ENCODE peak calls at places on chromosomes 6 and 20, in six cellular contexts. One of them, this sample, is unnamed.

GRCh38 chr6:137045221-137045789 is 540 bp upstream of the IL20RA start:
- DNase-seq in WTC11: no peak
- DNase-seq in skeletal muscle cell: no peak
- DNase-seq in iris pigment epithelial cell: no peak
- DNase-seq in anterior cingulate cortex: no peak
- DNase-seq in dermis blood vessel endothelial cell: no peak
- DNase-seq in this sample: no peak

GRCh38 chr6:161422710-161423109 is 148.8 kb upstream of the AGPAT4 start:
- DNase-seq in WTC11: no peak
- DNase-seq in iris pigment epithelial cell: no peak
- DNase-seq in skeletal muscle cell: no peak
- DNase-seq in dermis blood vessel endothelial cell: no peak
- DNase-seq in anterior cingulate cortex: no peak
- DNase-seq in this sample: no peak

GRCh38 chr6:119683022-119683421 is 333.5 kb upstream of the MAN1A1 start:
- DNase-seq in skeletal muscle cell: no peak
- DNase-seq in anterior cingulate cortex: no peak
- DNase-seq in WTC11: no peak
- DNase-seq in iris pigment epithelial cell: peak; percentile 5
- DNase-seq in dermis blood vessel endothelial cell: no peak
- DNase-seq in this sample: no peak

GRCh38 chr20:37201827-37202162 is 22.4 kb upstream of the MROH8 start:
- DNase-seq in skeletal muscle cell: no peak
- DNase-seq in WTC11: no peak
- DNase-seq in dermis blood vessel endothelial cell: no peak
- DNase-seq in iris pigment epithelial cell: no peak
- DNase-seq in anterior cingulate cortex: no peak
- DNase-seq in this sample: no peak

GRCh38 chr6:137811912-137812553 is 55.0 kb upstream of the TNFAIP3 start:
- DNase-seq in skeletal muscle cell: no peak
- DNase-seq in iris pigment epithelial cell: no peak
- DNase-seq in dermis blood vessel endothelial cell: no peak
- DNase-seq in anterior cingulate cortex: no peak
- DNase-seq in WTC11: no peak
- DNase-seq in this sample: no peak

GRCh38 chr20:9480066-9480465 is 34.3 kb upstream of the LAMP5 start:
- DNase-seq in skeletal muscle cell: no peak
- DNase-seq in dermis blood vessel endothelial cell: no peak
- DNase-seq in WTC11: no peak
- DNase-seq in anterior cingulate cortex: no peak
- DNase-seq in iris pigment epithelial cell: no peak
- DNase-seq in this sample: no peak

GRCh38 chr20:46087161-46087560 is 2.6 kb downstream of the NCOA5 start:
- DNase-seq in iris pigment epithelial cell: peak; percentile 38
- DNase-seq in anterior cingulate cortex: no peak
- DNase-seq in skeletal muscle cell: no peak
- DNase-seq in dermis blood vessel endothelial cell: peak; percentile 46
- DNase-seq in WTC11: no peak
- DNase-seq in this sample: no peak

GRCh38 chr20:50142812-50143211 is 10.7 kb downstream of the PEDS1 start:
- DNase-seq in dermis blood vessel endothelial cell: no peak
- DNase-seq in skeletal muscle cell: no peak
- DNase-seq in iris pigment epithelial cell: no peak
- DNase-seq in anterior cingulate cortex: no peak
- DNase-seq in WTC11: peak; percentile 73
- DNase-seq in this sample: no peak

GRCh38 chr6:106167105-106167814 is 81.1 kb downstream of the PRDM1 start:
- DNase-seq in anterior cingulate cortex: no peak
- DNase-seq in WTC11: no peak
- DNase-seq in skeletal muscle cell: no peak
- DNase-seq in dermis blood vessel endothelial cell: no peak
- DNase-seq in iris pigment epithelial cell: no peak
- DNase-seq in this sample: no peak

GRCh38 chr6:41986339-41986738 is 44.7 kb upstream of the CCND3 start:
- DNase-seq in iris pigment epithelial cell: no peak
- DNase-seq in dermis blood vessel endothelial cell: no peak
- DNase-seq in WTC11: no peak
- DNase-seq in anterior cingulate cortex: no peak
- DNase-seq in skeletal muscle cell: no peak
- DNase-seq in this sample: no peak

GRCh38 chr20:44805991-44806729 is 4.2 kb downstream of the RIMS4 start:
- DNase-seq in WTC11: peak; percentile 81
- DNase-seq in dermis blood vessel endothelial cell: no peak
- DNase-seq in anterior cingulate cortex: peak; percentile 83
- DNase-seq in skeletal muscle cell: peak; percentile 35
- DNase-seq in iris pigment epithelial cell: peak; percentile 73
- DNase-seq in this sample: no peak

GRCh38 chr20:52532674-52533073 is 341.1 kb upstream of the ZFP64 start:
- DNase-seq in dermis blood vessel endothelial cell: no peak
- DNase-seq in iris pigment epithelial cell: no peak
- DNase-seq in WTC11: no peak
- DNase-seq in skeletal muscle cell: no peak
- DNase-seq in anterior cingulate cortex: no peak
- DNase-seq in this sample: no peak

GRCh38 chr20:35329435-35330139 is 37.4 kb upstream of the FAM83C start:
- DNase-seq in skeletal muscle cell: no peak
- DNase-seq in anterior cingulate cortex: no peak
- DNase-seq in WTC11: peak; percentile 82
- DNase-seq in dermis blood vessel endothelial cell: peak; percentile 69
- DNase-seq in iris pigment epithelial cell: peak; percentile 33
- DNase-seq in this sample: no peak

GRCh38 chr6:158564243-158565121 is 4.6 kb downstream of the TMEM181 start:
- DNase-seq in iris pigment epithelial cell: no peak
- DNase-seq in skeletal muscle cell: no peak
- DNase-seq in WTC11: no peak
- DNase-seq in dermis blood vessel endothelial cell: no peak
- DNase-seq in anterior cingulate cortex: no peak
- DNase-seq in this sample: no peak

GRCh38 chr6:149088361-149088760 is 229.2 kb upstream of the TAB2 start:
- DNase-seq in skeletal muscle cell: no peak
- DNase-seq in dermis blood vessel endothelial cell: no peak
- DNase-seq in WTC11: no peak
- DNase-seq in iris pigment epithelial cell: no peak
- DNase-seq in anterior cingulate cortex: no peak
- DNase-seq in this sample: no peak

GRCh38 chr6:64520050-64520449 is 884.4 kb downstream of the PHF3 start:
- DNase-seq in WTC11: no peak
- DNase-seq in anterior cingulate cortex: no peak
- DNase-seq in iris pigment epithelial cell: peak; percentile 98
- DNase-seq in dermis blood vessel endothelial cell: peak; percentile 45
- DNase-seq in skeletal muscle cell: peak; percentile 89
- DNase-seq in this sample: no peak

GRCh38 chr20:24762791-24763350 is 186.2 kb upstream of the CST7 start:
- DNase-seq in WTC11: no peak
- DNase-seq in anterior cingulate cortex: no peak
- DNase-seq in dermis blood vessel endothelial cell: no peak
- DNase-seq in skeletal muscle cell: no peak
- DNase-seq in iris pigment epithelial cell: no peak
- DNase-seq in this sample: no peak

This sample was measured in NCI-H187.